ENCODE peak calls at places on chromosomes 3 and 15, in six cellular contexts. E is right lobe of liver, F is Peyer's patch, S is sigmoid colon, O is neural progenitor cell, I is left ventricle myocardium inferior. N is an unnamed sample. For H3K4me1, the result is how much of the 10 kb centered on the place peaks cover.

GRCh38 chr15:95556866-95557225 is 773.7 kb upstream of the NR2F2 start:
- DNase-seq in S (no peak), O (peak), E (no peak), I (no peak), F (no peak), N (no peak)

GRCh38 chr15:74648051-74648622 is 32.5 kb downstream of the CLK3 start:
- DNase-seq in O (no peak), E (no peak), F (no peak), I (no peak), S (no peak), N (no peak)

GRCh38 chr3:172751188-172751571 is 654 bp downstream of the ECT2 start:
- DNase-seq in F (no peak), I (no peak), O (peak), E (no peak), S (no peak), N (peak)

GRCh38 chr3:851098-851790 is 241.6 kb upstream of the CNTN6 start:
- DNase-seq in F (no peak), I (no peak), O (peak), S (no peak), E (no peak), N (no peak)

GRCh38 chr15:73346735-73347312 is 21.9 kb downstream of the HCN4 start:
- DNase-seq in I (peak), S (no peak), O (peak), E (peak), F (peak), N (peak)

GRCh38 chr15:43067717-43068461 is 37.9 kb downstream of the UBR1 start:
- DNase-seq in I (no peak), O (no peak), E (no peak), S (no peak), F (no peak), N (no peak)

GRCh38 chr3:155292133-155292532 is 1.4 kb downstream of the STRIT1 start:
- DNase-seq in E (no peak), S (no peak), F (no peak), I (no peak), O (no peak), N (no peak)

GRCh38 chr3:30161370-30161769 is 445.0 kb upstream of the TGFBR2 start:
- DNase-seq in E (no peak), F (no peak), O (no peak), S (peak), I (no peak), N (no peak)

GRCh38 chr3:46038916-46039315 is 11.6 kb upstream of the XCR1 start:
- DNase-seq in O (no peak), E (no peak), I (no peak), S (no peak), F (no peak), N (no peak)

GRCh38 chr15:51846463-51847230 is 17.2 kb downstream of the TMOD3 start:
- DNase-seq in I (no peak), S (no peak), O (no peak), F (no peak), E (no peak), N (peak)

GRCh38 chr15:77808077-77808476 is 175.4 kb upstream of the LINGO1 start:
- DNase-seq in O (no peak), S (no peak), F (no peak), I (no peak), E (no peak), N (no peak)

GRCh38 chr3:136772709-136773108 is 20.5 kb upstream of the STAG1 start:
- DNase-seq in O (no peak), I (no peak), F (no peak), E (no peak), S (no peak), N (no peak)

GRCh38 chr3:106299300-106300098 is 430.7 kb upstream of the CBLB start:
- DNase-seq in O (no peak), F (no peak), E (no peak), S (no peak), I (no peak), N (no peak)

GRCh38 chr15:56149071-56149470 is 94.6 kb downstream of the RFX7 start:
- DNase-seq in O (no peak), I (no peak), E (no peak), S (no peak), F (no peak), N (no peak)

GRCh38 chr3:102466001-102466400 is 31.2 kb downstream of the ZPLD1 start:
- DNase-seq in S (no peak), F (no peak), I (no peak), E (no peak), O (no peak), N (no peak)

GRCh38 chr3:32825601-32826375 is 8.0 kb downstream of the TRIM71 start:
- DNase-seq in S (no peak), E (no peak), O (no peak), F (no peak), I (no peak), N (no peak)

GRCh38 chr3:148006508-148006907 is 597.3 kb downstream of the ZIC1 start:
- DNase-seq in O (peak), F (no peak), S (no peak), E (no peak), I (no peak), N (no peak)

GRCh38 chr3:29291262-29291981 is 10.6 kb downstream of the RBMS3 start:
- DNase-seq in O (no peak), E (no peak), F (no peak), I (no peak), S (no peak), N (no peak)

GRCh38 chr15:80275946-80276345 is 23.9 kb upstream of the CTXND1 start:
- DNase-seq in F (no peak), E (no peak), I (no peak), S (no peak), O (no peak), N (no peak)

GRCh38 chr15:38853608-38854007 is 289.0 kb upstream of the RASGRP1 start:
- DNase-seq in I (no peak), E (no peak), S (no peak), F (no peak), O (peak), N (no peak)

GRCh38 chr3:110521019-110521418 is 550.6 kb upstream of the NECTIN3 start:
- DNase-seq in O (no peak), F (no peak), I (no peak), E (no peak), S (no peak), N (no peak)

GRCh38 chr3:139836656-139837464 is 98.1 kb upstream of the CLSTN2 start:
- DNase-seq in S (no peak), I (no peak), O (no peak), E (no peak), F (no peak), N (no peak)

GRCh38 chr3:113140876-113141275 is 70.5 kb upstream of the BOC start:
- DNase-seq in E (no peak), F (no peak), I (no peak), S (no peak), O (no peak), N (no peak)

GRCh38 chr15:88375234-88375926 is 91.8 kb downstream of the MRPL46 start:
- DNase-seq in S (no peak), F (no peak), O (peak), E (no peak), I (no peak), N (no peak)

GRCh38 chr3:63471781-63472180 is 180.7 kb upstream of the SNTN start:
- DNase-seq in S (no peak), O (no peak), F (no peak), I (no peak), E (no peak), N (no peak)

GRCh38 chr3:93979850-93980677 is at the start of gene ARL13B:
- DNase-seq in I (peak), E (peak), S (peak), F (peak), O (peak), N (peak)

GRCh38 chr3:177945999-177946398 is 590.2 kb upstream of the KCNMB2 start:
- DNase-seq in E (no peak), I (no peak), F (no peak), O (no peak), S (no peak), N (no peak)

GRCh38 chr3:156665296-156665695 is 9.1 kb upstream of the TIPARP start:
- DNase-seq in O (no peak), E (no peak), I (no peak), S (no peak), F (no peak), N (no peak)

GRCh38 chr3:154334973-154335420 is 10.7 kb upstream of the DHX36 start:
- DNase-seq in I (no peak), S (no peak), E (no peak), O (peak), F (no peak), N (no peak)

GRCh38 chr15:52204657-52205056 is 13.5 kb upstream of the GNB5 start:
- DNase-seq in E (no peak), S (no peak), O (no peak), F (no peak), I (no peak), N (no peak)

DNA sequence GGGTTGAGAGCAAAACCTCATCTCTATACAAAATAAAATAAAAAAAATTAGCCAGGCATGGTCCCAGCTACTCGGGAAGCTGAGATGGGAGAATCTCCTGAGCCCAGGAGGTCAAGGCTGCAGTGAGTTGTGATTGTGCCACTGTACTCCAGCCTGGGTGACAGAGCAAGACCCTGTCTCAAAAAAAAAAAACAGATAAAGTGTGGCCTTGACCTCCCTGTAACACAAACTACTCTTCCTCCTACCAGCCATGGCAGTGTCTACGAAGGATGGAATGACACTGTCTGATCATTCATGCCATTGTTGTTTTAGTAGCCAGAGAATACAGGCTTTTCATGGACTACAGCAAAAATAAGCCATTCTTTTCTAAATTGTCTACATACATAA is 117.1 kb upstream of the IQSEC1 start:
- DNase-seq in S (no peak), I (no peak), E (no peak), O (no peak), F (no peak), N (no peak)
- H3K4me3 ChIP-seq in S (no peak), I (no peak), E (no peak), O (no peak), F (no peak), N (no peak)

GRCh38 chr3:50314816-50315215 is 7.7 kb downstream of the HYAL2 start:
- DNase-seq in I (no peak), F (no peak), E (no peak), O (no peak), S (no peak), N (no peak)
- H3K4me1 ChIP-seq in I (half or more), F (under half), E (under half), O (under half), S (under half), N (under half)

DNA sequence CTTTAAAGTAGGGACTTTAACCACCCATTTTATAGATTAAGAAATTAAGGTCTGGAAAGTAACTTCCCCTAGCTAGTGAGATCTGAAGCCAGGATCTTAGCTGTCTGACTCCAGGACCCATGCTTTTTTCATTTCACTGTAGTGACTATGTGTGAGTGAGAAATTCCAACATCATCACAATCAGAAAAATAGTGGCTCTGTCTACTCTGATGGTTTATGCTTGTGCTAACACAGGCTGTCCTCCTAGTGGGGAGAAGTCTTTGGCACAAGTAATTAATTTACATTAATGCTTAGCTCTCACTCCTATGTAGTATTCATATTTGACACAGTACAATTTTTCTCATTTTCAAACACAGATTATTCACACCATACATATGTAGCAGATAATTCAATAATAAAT is 143.4 kb downstream of the ANO10 start:
- DNase-seq in E (no peak), F (no peak), S (no peak), I (no peak), O (no peak), N (no peak)
- H3K4me3 ChIP-seq in E (no peak), F (no peak), S (no peak), I (no peak), O (peak), N (no peak)

DNA sequence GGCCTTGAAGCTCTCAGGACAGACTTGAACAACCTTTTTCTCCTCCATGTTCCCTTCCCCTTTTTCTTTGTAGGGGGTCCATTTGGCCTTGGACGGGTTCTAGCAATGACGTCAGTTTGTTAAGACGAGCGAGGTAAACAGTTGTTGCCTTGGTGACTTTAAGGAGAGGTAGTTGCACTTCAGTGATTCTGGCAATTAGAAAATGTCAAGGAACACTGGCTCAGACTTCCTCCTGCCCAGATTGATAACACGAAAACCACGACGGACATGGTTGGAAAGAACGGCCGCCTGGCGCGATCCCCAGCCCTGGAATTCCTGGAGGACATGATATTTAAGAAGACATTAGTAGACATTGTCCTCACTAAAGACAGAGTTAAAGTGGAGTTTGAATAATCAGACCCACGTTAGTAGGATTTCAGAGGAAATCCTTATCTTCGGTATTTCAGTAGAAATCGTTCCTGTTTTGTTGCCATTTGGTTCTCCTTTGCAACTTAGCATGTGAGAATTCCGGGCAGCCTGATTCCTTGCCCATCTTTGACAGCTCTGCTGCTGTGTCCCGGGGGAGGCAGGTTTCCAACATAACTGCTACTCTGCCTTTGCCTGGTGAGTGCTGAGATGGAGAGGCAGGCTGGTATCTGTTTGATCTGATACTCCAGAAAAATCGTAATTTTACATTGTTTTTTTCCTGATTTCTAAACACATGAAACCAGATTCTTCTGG is 87.3 kb downstream of the ST6GAL1 start:
- DNase-seq in S (no peak), O (no peak), F (peak), E (no peak), I (peak), N (no peak)
- H3K4me1 ChIP-seq in S (under half), O (under half), F (under half), E (under half), I (half or more), N (under half)

GRCh38 chr3:71681224-71681668 is 44.0 kb downstream of the EIF4E3 start:
- DNase-seq in S (peak), O (peak), I (peak), E (no peak), F (peak), N (peak)

GRCh38 chr3:71684046-71684730 is 41.0 kb downstream of the EIF4E3 start:
- DNase-seq in O (no peak), F (no peak), E (no peak), S (no peak), I (no peak), N (peak)

GRCh38 chr3:71685686-71686085 is 39.5 kb downstream of the EIF4E3 start:
- DNase-seq in I (no peak), F (peak), E (no peak), S (no peak), O (no peak), N (no peak)

GRCh38 chr3:71684752-71685151 is 40.5 kb downstream of the EIF4E3 start:
- DNase-seq in F (no peak), S (peak), O (no peak), I (no peak), E (no peak), N (peak)

DNA sequence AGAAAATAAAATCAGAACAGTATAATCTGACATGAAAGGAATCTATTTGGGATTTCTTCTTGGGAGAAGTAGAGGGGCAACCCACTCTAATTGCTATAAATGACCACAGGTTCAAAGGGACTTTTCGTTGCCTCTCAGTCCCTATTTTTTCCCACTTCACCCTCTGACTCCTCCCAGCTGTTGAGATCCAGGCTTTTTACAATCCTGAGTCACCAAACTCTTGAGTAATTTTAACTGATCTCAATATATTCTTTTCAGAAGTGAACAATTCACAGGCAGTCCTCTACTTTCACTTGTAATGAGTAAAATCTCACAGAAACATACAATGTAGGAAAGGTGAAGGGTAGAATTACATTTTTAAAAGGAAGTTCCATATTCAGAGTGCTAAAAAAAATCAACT is 44.6 kb downstream of the EIF4E3 start:
- DNase-seq in F (no peak), S (no peak), O (no peak), E (no peak), I (no peak), N (no peak)
- H3K4me3 ChIP-seq in F (no peak), S (no peak), O (no peak), E (no peak), I (no peak), N (no peak)

DNA sequence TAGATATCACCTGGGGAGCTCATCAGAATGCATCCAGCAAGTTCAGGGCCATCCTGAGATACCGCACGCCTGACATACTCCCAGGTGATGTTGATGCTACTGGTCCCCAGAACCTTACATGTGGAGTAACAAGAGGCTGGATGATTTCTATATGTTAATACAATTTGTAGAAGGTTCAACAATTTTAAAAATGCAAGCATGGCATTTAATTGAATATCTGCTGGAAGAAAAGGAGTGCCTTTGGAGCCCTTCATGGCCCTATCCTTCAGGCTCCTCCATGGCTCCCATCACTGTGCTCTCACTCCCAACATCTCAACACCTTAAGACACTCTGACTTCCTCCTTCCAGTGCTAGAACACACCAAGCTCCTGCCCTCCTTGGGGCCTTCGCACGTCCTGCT is 36.6 kb downstream of the LMCD1 start:
- DNase-seq in I (no peak), S (no peak), E (no peak), O (no peak), F (no peak), N (no peak)
- H3K4me1 ChIP-seq in I (half or more), S (under half), E (under half), O (under half), F (under half), N (under half)

GRCh38 chr3:194584435-194584776 is 48.8 kb downstream of the TMEM44 start:
- DNase-seq in F (no peak), O (no peak), I (no peak), E (no peak), S (no peak), N (no peak)
- H3K4me3 ChIP-seq in F (peak), O (peak), I (peak), E (peak), S (peak), N (peak)

GRCh38 chr3:141080407-141080806 is 29.3 kb downstream of the SPSB4 start:
- DNase-seq in E (no peak), F (no peak), I (no peak), O (no peak), S (no peak), N (no peak)
- H3K4me1 ChIP-seq in E (under half), F (under half), I (half or more), O (half or more), S (under half), N (half or more)

N was measured in HAP-1.